ENCODE peak calls at places on chromosomes 16 and 17, in ten cellular contexts. S, E, Q, D, M, V, O, R, G and P are unnamed samples.

GRCh38 chr16:11682655-11683096 is 14.4 kb downstream of the SNN start:
- DNase-seq in S (no peak), E (no peak), Q (peak), D (no peak), M (peak), V (no peak), O (no peak), R (no peak), G (no peak), P (no peak)

GRCh38 chr17:77822302-77823030 is 136.0 kb upstream of the TNRC6C start:
- DNase-seq in S (no peak), E (no peak), Q (no peak), D (no peak), M (peak), V (peak), O (no peak), R (no peak), G (no peak), P (peak)

GRCh38 chr16:8962393-8963009 is 1.2 kb downstream of the USP7 start:
- DNase-seq in S (peak), E (no peak), Q (peak), D (no peak), M (no peak), V (no peak), O (no peak), R (peak), G (peak), P (no peak)

GRCh38 chr17:38451840-38452529 is 23.7 kb downstream of the ARHGAP23 start:
- DNase-seq in S (peak), E (no peak), Q (no peak), D (peak), M (peak), V (peak), O (no peak), R (no peak), G (no peak), P (no peak)

GRCh38 chr17:32774286-32775084 is 102.4 kb downstream of the MYO1D start:
- DNase-seq in S (no peak), E (no peak), Q (no peak), D (no peak), M (no peak), V (no peak), O (no peak), R (no peak), G (no peak), P (no peak)

GRCh38 chr16:50027829-50028228 is 2.8 kb downstream of the CNEP1R1 start:
- DNase-seq in S (no peak), E (no peak), Q (no peak), D (no peak), M (no peak), V (no peak), O (no peak), R (no peak), G (no peak), P (no peak)

GRCh38 chr17:40956401-40957254 is 10.1 kb downstream of the KRT39 start:
- DNase-seq in S (no peak), E (no peak), Q (no peak), D (no peak), M (peak), V (no peak), O (no peak), R (no peak), G (no peak), P (no peak)

GRCh38 chr17:51427259-51428255 is 167.2 kb downstream of the UTP18 start:
- DNase-seq in S (no peak), E (no peak), Q (no peak), D (no peak), M (no peak), V (no peak), O (no peak), R (no peak), G (peak), P (no peak)

GRCh38 chr16:75011634-75012307 is 12.9 kb downstream of the ZNRF1 start:
- DNase-seq in S (no peak), E (peak), Q (peak), D (no peak), M (peak), V (peak), O (no peak), R (no peak), G (no peak), P (no peak)